ENCODE peak calls at places on chromosomes 5 and 9, in five cellular contexts. V is mesothelial cell of epicardium, K is dorsolateral prefrontal cortex, Q is lung microvascular endothelial cell, O is epithelial cell of esophagus. N is an unnamed sample.

GRCh38 chr5:167305591-167306213 is 985.7 kb upstream of the WWC1 start:
- DNase-seq in V (no peak), K (no peak), Q (no peak), O (no peak), N (no peak)

GRCh38 chr9:121120386-121120785 is 45.6 kb downstream of the CNTRL start:
- DNase-seq in V (no peak), K (no peak), Q (no peak), O (no peak), N (no peak)

GRCh38 chr9:130501645-130502044 is 56.9 kb downstream of the ASS1 start:
- DNase-seq in V (no peak), K (no peak), Q (no peak), O (no peak), N (no peak)

GRCh38 chr5:10856646-10857332 is 95.8 kb upstream of the DAP start:
- DNase-seq in V (peak; percentile 91), K (peak; percentile 70), Q (peak; percentile 59), O (peak; percentile 23), N (no peak)

GRCh38 chr5:170986598-170986997 is 124.8 kb downstream of the RANBP17 start:
- DNase-seq in V (no peak), K (no peak), Q (peak; percentile 87), O (peak; percentile 41), N (peak; percentile 17)

GRCh38 chr9:114900937-114901802 is 29.2 kb downstream of the TNFSF8 start:
- DNase-seq in V (no peak), K (no peak), Q (no peak), O (peak; percentile 59), N (no peak)

GRCh38 chr5:59380350-59380951 is 513.1 kb downstream of the PDE4D start:
- DNase-seq in V (no peak), K (no peak), Q (peak; percentile 74), O (peak; percentile 68), N (peak; percentile 27)

GRCh38 chr9:100341889-100342288 is 10.9 kb downstream of the TEX10 start:
- DNase-seq in V (no peak), K (no peak), Q (no peak), O (no peak), N (no peak)

GRCh38 chr5:92641031-92641962 is 939.7 kb downstream of the NR2F1-AS1 start:
- DNase-seq in V (no peak), K (no peak), Q (peak; percentile 91), O (peak; percentile 42), N (peak; percentile 51)

GRCh38 chr5:158852622-158853021 is 247.1 kb downstream of the EBF1 start:
- DNase-seq in V (no peak), K (no peak), Q (no peak), O (no peak), N (no peak)

GRCh38 chr9:82601272-82601835 is 461.6 kb downstream of the RASEF start:
- DNase-seq in V (no peak), K (no peak), Q (no peak), O (no peak), N (no peak)

N was measured in pulmonary artery endothelial cell.